ENCODE peak calls at places on chromosomes 12 and 14, in six cellular contexts. G is mesenchymal stem cell, S is PC-3, N is neuronal stem cell, T is neural progenitor cell, R is trophoblast cell. X is an unnamed sample.

GRCh38 chr12:87141091-87141490 is 884.9 kb upstream of the MGAT4C start:
- DNase-seq in G (no peak), R (no peak), N (no peak), T (no peak), S (no peak), X (no peak)

GRCh38 chr12:1926274-1926673 is 7.8 kb upstream of the CACNA2D4 start:
- DNase-seq in G (no peak), N (no peak), S (no peak), T (no peak), R (no peak), X (no peak)

GRCh38 chr12:90515199-90516175 is 439.5 kb downstream of the CCER1 start:
- DNase-seq in N (no peak), T (no peak), S (peak; percentile 55), R (peak; percentile 85), G (peak; percentile 34), X (peak; percentile 58)

GRCh38 chr12:1792406-1792805 is 28.0 kb upstream of the LRTM2 start:
- DNase-seq in N (no peak), G (no peak), T (no peak), R (no peak), S (no peak), X (no peak)

GRCh38 chr12:12823811-12824210 is 10.7 kb downstream of the DDX47 start:
- DNase-seq in N (no peak), S (no peak), T (no peak), R (peak; percentile 45), G (no peak), X (no peak)

GRCh38 chr14:100612879-100613455 is 25.8 kb upstream of the BEGAIN start:
- DNase-seq in N (no peak), T (no peak), S (no peak), G (no peak), R (no peak), X (no peak)

GRCh38 chr14:100775831-100776591 is 49.3 kb downstream of the DLK1 start:
- DNase-seq in N (no peak), G (peak; percentile 83), S (no peak), R (no peak), T (no peak), X (peak; percentile 29)

GRCh38 chr14:99930420-99931274 is 134.6 kb upstream of the EVL start:
- DNase-seq in N (no peak), R (no peak), G (no peak), T (no peak), S (peak; percentile 41), X (peak; percentile 21)

GRCh38 chr12:24039113-24039525 is 89.6 kb upstream of the SOX5 start:
- DNase-seq in T (no peak), R (no peak), N (no peak), S (peak; percentile 49), G (peak; percentile 95), X (no peak)

GRCh38 chr12:79262938-79263337 is 398.4 kb downstream of the SYT1 start:
- DNase-seq in S (no peak), G (no peak), N (peak; percentile 12), T (peak; percentile 45), R (no peak), X (no peak)

GRCh38 chr14:90717916-90718315 is 98.3 kb downstream of the TTC7B start:
- DNase-seq in N (no peak), R (no peak), S (no peak), T (no peak), G (peak; percentile 27), X (peak; percentile 16)

GRCh38 chr14:58663494-58664111 is 25.8 kb downstream of the DACT1 start:
- DNase-seq in R (peak; percentile 96), S (no peak), G (peak; percentile 76), N (no peak), T (no peak), X (peak; percentile 65)

GRCh38 chr12:53159195-53159834 is 21.2 kb upstream of the ZNF740 start:
- DNase-seq in S (peak; percentile 86), R (peak; percentile 91), G (peak; percentile 76), T (peak; percentile 85), N (peak; percentile 74), X (peak; percentile 85)

GRCh38 chr12:25957898-25958253 is 606 bp upstream of the RASSF8 start:
- DNase-seq in R (peak; percentile 62), S (peak; percentile 88), T (no peak), N (no peak), G (peak; percentile 86), X (peak; percentile 83)

GRCh38 chr12:97968641-97969171 is 506.1 kb downstream of the RMST start:
- DNase-seq in N (no peak), S (no peak), G (no peak), T (no peak), R (no peak), X (no peak)

GRCh38 chr14:91223028-91223783 is 21.3 kb downstream of the GPR68 start:
- DNase-seq in S (no peak), T (no peak), R (no peak), G (no peak), N (no peak), X (no peak)

GRCh38 chr12:6604254-6605029 is 2.7 kb downstream of the CHD4 start:
- DNase-seq in G (no peak), N (no peak), T (no peak), S (no peak), R (no peak), X (peak; percentile 58)

GRCh38 chr12:14833952-14834351 is 9.4 kb downstream of the ART4 start:
- DNase-seq in T (no peak), R (no peak), N (no peak), S (no peak), G (peak; percentile 64), X (no peak)

GRCh38 chr12:51801027-51801426 is 47.5 kb downstream of the FIGNL2 start:
- DNase-seq in S (no peak), R (no peak), N (no peak), T (no peak), G (no peak), X (no peak)

GRCh38 chr12:125856899-125857298 is 791.7 kb downstream of the AACS start:
- DNase-seq in N (no peak), S (no peak), R (no peak), T (no peak), G (no peak), X (no peak)

GRCh38 chr12:89529738-89530137 is 3.9 kb upstream of the POC1B start:
- DNase-seq in G (peak; percentile 67), N (peak; percentile 32), S (peak; percentile 74), T (peak; percentile 27), R (peak; percentile 65), X (peak; percentile 77)

GRCh38 chr14:51880810-51881580 is 20.6 kb downstream of the GNG2 start:
- DNase-seq in T (no peak), R (no peak), N (no peak), S (no peak), G (peak; percentile 69), X (no peak)

GRCh38 chr14:55847766-55848165 is 267.8 kb downstream of the KTN1 start:
- DNase-seq in S (peak; percentile 95), T (no peak), N (no peak), G (peak; percentile 54), R (peak; percentile 53), X (peak; percentile 48)

GRCh38 chr14:104112609-104113571 is 25.5 kb upstream of the KIF26A start:
- DNase-seq in R (no peak), G (no peak), T (no peak), S (no peak), N (no peak), X (no peak)

GRCh38 chr12:96208346-96208745 is 14.2 kb downstream of the ELK3 start:
- DNase-seq in T (no peak), N (no peak), G (peak; percentile 92), R (no peak), S (peak; percentile 25), X (peak; percentile 77)

GRCh38 chr12:96204381-96204780 is 10.2 kb downstream of the ELK3 start:
- DNase-seq in N (no peak), S (no peak), R (no peak), G (no peak), T (no peak), X (no peak)

GRCh38 chr12:96208801-96209534 is 14.8 kb downstream of the ELK3 start:
- DNase-seq in G (peak; percentile 11), N (no peak), S (no peak), T (no peak), R (no peak), X (no peak)

GRCh38 chr12:96205909-96206308 is 11.7 kb downstream of the ELK3 start:
- DNase-seq in R (no peak), G (no peak), S (no peak), T (no peak), N (no peak), X (no peak)

GRCh38 chr12:96206957-96207356 is 12.8 kb downstream of the ELK3 start:
- DNase-seq in G (no peak), N (no peak), S (no peak), T (no peak), R (no peak), X (no peak)
- H3K9ac ChIP-seq in G (no peak overlapping the region), N (no peak overlapping the region), S (no peak overlapping the region), T (no peak overlapping the region), R (no peak overlapping the region), X (no peak overlapping the region)

GRCh38 chr14:68942281-68943035 is 36.6 kb downstream of the ACTN1 start:
- DNase-seq in S (no peak), R (peak; percentile 93), G (peak; percentile 58), N (no peak), T (no peak), X (no peak)

GRCh38 chr14:68941820-68942219 is 37.3 kb downstream of the ACTN1 start:
- DNase-seq in T (peak; percentile 68), N (no peak), R (peak; percentile 99), S (peak; percentile 27), G (peak; percentile 96), X (peak; percentile 85)

GRCh38 chr14:68945190-68945584 is 33.9 kb downstream of the ACTN1 start:
- DNase-seq in R (no peak), G (no peak), S (no peak), N (no peak), T (no peak), X (no peak)

GRCh38 chr14:68944162-68944561 is 34.9 kb downstream of the ACTN1 start:
- DNase-seq in G (no peak), R (no peak), T (no peak), S (no peak), N (no peak), X (no peak)

GRCh38 chr14:68943107-68943506 is 36.0 kb downstream of the ACTN1 start:
- DNase-seq in N (no peak), T (no peak), G (no peak), R (peak; percentile 70), S (no peak), X (no peak)
- H3K4me1 ChIP-seq in N (peaks cover 8% of the 10 kb centered on the region), T (peaks cover 29% of the 10 kb centered on the region), G (peaks cover 69% of the 10 kb centered on the region), R (peaks cover 70% of the 10 kb centered on the region), S (peaks cover 43% of the 10 kb centered on the region), X (peaks cover 56% of the 10 kb centered on the region)

GRCh38 chr12:66168410-66168809 is 1.4 kb downstream of the TMBIM4 start:
- DNase-seq in R (no peak), N (no peak), S (no peak), G (no peak), T (no peak), X (no peak)
- H3K9ac ChIP-seq in R (no peak overlapping the region), N (no peak overlapping the region), S (peak overlapping the region; percentile 90), G (peak overlapping the region; percentile 99), T (no peak overlapping the region), X (peak overlapping the region; percentile 96)

DNA sequence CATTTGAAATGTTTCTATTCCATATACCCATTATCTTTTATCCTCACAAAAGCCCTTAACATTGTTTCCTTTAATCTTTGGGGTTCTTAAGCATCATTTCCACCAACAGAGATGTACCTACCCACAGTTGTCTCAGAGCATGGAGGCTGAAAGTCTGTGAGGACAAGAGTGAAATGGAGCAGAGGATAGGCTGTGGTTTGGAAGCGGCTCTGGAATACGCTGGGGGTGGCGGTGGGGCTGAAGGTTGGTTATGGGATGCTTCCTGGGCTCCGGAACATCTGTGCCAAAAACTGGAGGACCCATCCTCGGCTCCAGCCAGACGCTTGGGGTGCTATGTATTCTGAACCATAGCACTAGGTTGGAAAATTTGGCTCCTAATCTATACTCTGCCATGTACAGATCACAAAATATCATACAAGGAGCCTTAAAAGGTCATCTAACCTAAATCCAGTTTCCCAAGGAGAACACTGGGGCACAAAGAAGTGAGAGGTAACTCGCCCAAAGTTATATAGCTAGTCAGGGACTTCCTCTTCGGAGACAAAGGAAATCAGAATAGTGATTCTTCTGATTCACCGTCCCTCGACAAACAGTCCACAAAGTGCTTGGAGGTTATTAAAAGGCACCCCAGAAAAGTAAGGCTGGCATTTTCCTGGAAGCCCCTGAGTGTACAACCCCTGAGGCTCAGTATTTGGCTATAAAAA is 2.5 kb downstream of the PPP1R3E start:
- DNase-seq in N (no peak), G (no peak), T (no peak), R (no peak), S (no peak), X (no peak)
- H3K4me1 ChIP-seq in N (peaks cover 20% of the 10 kb centered on the region), G (peaks cover 12% of the 10 kb centered on the region), T (peaks cover 6% of the 10 kb centered on the region), R (peaks cover under 1% of the 10 kb centered on the region), S (peaks cover 12% of the 10 kb centered on the region), X (peaks cover 37% of the 10 kb centered on the region)

X was measured in adipocyte.